ENCODE peak calls at places on chromosomes 11 and 22, in six cellular contexts. U, O, I, G, F and A are unnamed samples.

GRCh38 chr11:9847636-9848035 is 183.8 kb downstream of the SWAP70 start:
- DNase-seq in U (no peak), O (no peak), I (no peak), G (no peak), F (no peak), A (no peak)

GRCh38 chr11:118953265-118953664 is 2.8 kb upstream of the UPK2 start:
- DNase-seq in U (peak; percentile 94), O (peak; percentile 44), I (no peak), G (no peak), F (no peak), A (no peak)

GRCh38 chr11:6523253-6523652 is 26.2 kb downstream of the DNHD1 start:
- DNase-seq in U (no peak), O (no peak), I (no peak), G (no peak), F (no peak), A (no peak)

GRCh38 chr22:31637938-31638618 is 23.9 kb downstream of the PISD start:
- DNase-seq in U (no peak), O (no peak), I (no peak), G (no peak), F (no peak), A (no peak)

GRCh38 chr11:66126808-66127555 is 56.9 kb downstream of the PACS1 start:
- DNase-seq in U (peak; percentile 23), O (peak; percentile 28), I (peak; percentile 53), G (no peak), F (no peak), A (peak; percentile 45)

GRCh38 chr11:69055598-69056516 is 7.1 kb downstream of the TPCN2 start:
- DNase-seq in U (no peak), O (no peak), I (no peak), G (no peak), F (peak; percentile 81), A (no peak)

GRCh38 chr11:17528906-17529813 is 15.1 kb downstream of the USH1C start:
- DNase-seq in U (no peak), O (no peak), I (no peak), G (no peak), F (no peak), A (no peak)

GRCh38 chr11:133928628-133929059 is 28.1 kb downstream of the IGSF9B start:
- DNase-seq in U (peak; percentile 67), O (no peak), I (no peak), G (no peak), F (no peak), A (peak; percentile 35)

GRCh38 chr22:29914165-29914564 is 31.2 kb downstream of the MTMR3 start:
- DNase-seq in U (no peak), O (no peak), I (no peak), G (peak; percentile 34), F (no peak), A (no peak)

GRCh38 chr11:78654071-78654470 is 79.4 kb upstream of the NARS2 start:
- DNase-seq in U (no peak), O (no peak), I (no peak), G (no peak), F (no peak), A (no peak)

GRCh38 chr11:114111369-114112042 is 52.0 kb downstream of the ZBTB16 start:
- DNase-seq in U (no peak), O (no peak), I (no peak), G (no peak), F (no peak), A (no peak)